ENCODE peak calls at places on chromosomes 3 and 15, in four cellular contexts. One of them, this sample, is unnamed.

GRCh38 chr3:151210676-151211381 is 7.8 kb upstream of the GPR171 start:
- DNase-seq in trophoblast cell: no peak
- DNase-seq in A549: no peak
- DNase-seq in thyroid gland: no peak
- DNase-seq in this sample: no peak

GRCh38 chr3:56357266-56357665 is 111.0 kb downstream of the ERC2 start:
- DNase-seq in thyroid gland: peak; percentile 4
- DNase-seq in A549: no peak
- DNase-seq in trophoblast cell: no peak
- DNase-seq in this sample: no peak

GRCh38 chr15:51307811-51308210 is 30.6 kb downstream of the CYP19A1 start:
- DNase-seq in thyroid gland: peak; percentile 14
- DNase-seq in trophoblast cell: no peak
- DNase-seq in A549: no peak
- DNase-seq in this sample: no peak

GRCh38 chr3:55160241-55160877 is 232.5 kb upstream of the LRTM1 start:
- DNase-seq in thyroid gland: peak; percentile 41
- DNase-seq in A549: peak; percentile 1
- DNase-seq in trophoblast cell: peak; percentile 78
- DNase-seq in this sample: peak; percentile 96

GRCh38 chr3:126119008-126119675 is 35.2 kb upstream of the SLC41A3 start:
- DNase-seq in trophoblast cell: no peak
- DNase-seq in A549: no peak
- DNase-seq in thyroid gland: no peak
- DNase-seq in this sample: peak; percentile 13

GRCh38 chr3:117885046-117885445 is 1149.6 kb downstream of the IGSF11 start:
- DNase-seq in A549: no peak
- DNase-seq in thyroid gland: no peak
- DNase-seq in trophoblast cell: no peak
- DNase-seq in this sample: no peak

GRCh38 chr15:77859491-77860060 is 217.9 kb downstream of the TBC1D2B start:
- DNase-seq in trophoblast cell: no peak
- DNase-seq in thyroid gland: no peak
- DNase-seq in A549: no peak
- DNase-seq in this sample: no peak

GRCh38 chr3:132723024-132723462 is 834 bp upstream of the NPHP3 start:
- DNase-seq in thyroid gland: no peak
- DNase-seq in trophoblast cell: no peak
- DNase-seq in A549: peak; percentile 17
- DNase-seq in this sample: no peak

GRCh38 chr3:188037116-188037718 is 116.7 kb upstream of the LPP start:
- DNase-seq in trophoblast cell: peak; percentile 40
- DNase-seq in A549: no peak
- DNase-seq in thyroid gland: peak; percentile 25
- DNase-seq in this sample: no peak

GRCh38 chr15:29795610-29796009 is 26.7 kb downstream of the TJP1 start:
- DNase-seq in thyroid gland: no peak
- DNase-seq in trophoblast cell: no peak
- DNase-seq in A549: no peak
- DNase-seq in this sample: no peak

GRCh38 chr3:123880998-123881561 is 3.1 kb downstream of the MYLK start:
- DNase-seq in thyroid gland: peak; percentile 6
- DNase-seq in trophoblast cell: no peak
- DNase-seq in A549: peak; percentile 41
- DNase-seq in this sample: peak; percentile 49

GRCh38 chr3:196998966-196999760 is 30.5 kb downstream of the MELTF start:
- DNase-seq in A549: no peak
- DNase-seq in trophoblast cell: no peak
- DNase-seq in thyroid gland: no peak
- DNase-seq in this sample: no peak

GRCh38 chr15:25439456-25439836 is 622 bp upstream of the UBE3A start:
- DNase-seq in trophoblast cell: no peak
- DNase-seq in thyroid gland: no peak
- DNase-seq in A549: no peak
- DNase-seq in this sample: no peak

GRCh38 chr3:113634782-113635474 is 61.5 kb downstream of the USF3 start:
- DNase-seq in A549: no peak
- DNase-seq in trophoblast cell: no peak
- DNase-seq in thyroid gland: no peak
- DNase-seq in this sample: no peak

GRCh38 chr3:12967751-12968209 is 105.4 kb downstream of the IQSEC1 start:
- DNase-seq in thyroid gland: peak; percentile 89
- DNase-seq in trophoblast cell: peak; percentile 79
- DNase-seq in A549: peak; percentile 89
- DNase-seq in this sample: peak; percentile 45

DNA sequence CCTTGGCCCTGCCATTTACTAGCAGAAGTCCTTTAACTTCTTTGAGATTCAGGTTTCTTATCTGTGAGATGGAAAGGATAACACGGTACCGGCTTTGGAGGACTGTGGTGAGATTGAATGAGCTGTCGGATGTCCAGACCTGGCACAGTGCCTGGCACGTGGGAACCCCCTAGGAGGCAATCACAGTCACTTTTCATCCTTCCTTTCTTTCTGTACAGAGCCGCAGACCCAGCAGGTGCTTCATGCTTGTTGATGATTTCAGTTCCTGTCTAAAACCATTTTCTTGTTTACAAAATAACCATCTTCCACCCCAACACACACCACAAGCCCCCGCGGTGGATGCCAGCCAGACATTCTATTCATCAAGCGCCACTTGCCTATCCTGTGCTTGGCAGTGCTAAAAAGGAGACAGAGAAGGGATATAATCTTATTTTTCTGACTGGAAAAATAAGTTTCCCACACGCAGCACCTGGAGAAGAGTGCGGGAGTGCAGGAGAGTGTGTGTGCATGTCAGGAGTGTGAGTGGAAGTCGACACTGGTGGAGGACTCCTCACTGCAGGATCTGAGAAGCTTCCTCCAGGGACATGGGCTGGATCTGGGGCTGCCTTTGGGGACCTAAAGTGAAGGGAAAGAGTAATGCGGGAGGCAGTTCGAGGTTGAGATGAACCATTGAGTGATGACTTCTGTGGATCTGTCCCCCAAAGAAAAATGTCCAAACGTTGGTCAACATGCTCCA is 85.7 kb downstream of the ST6GAL1 start:
- DNase-seq in trophoblast cell: no peak
- DNase-seq in A549: no peak
- DNase-seq in thyroid gland: no peak
- DNase-seq in this sample: no peak
- H3K4me1 ChIP-seq in trophoblast cell: no peaks in the 10 kb centered on the region
- H3K4me1 ChIP-seq in A549: no peaks in the 10 kb centered on the region
- H3K4me1 ChIP-seq in thyroid gland: peaks cover 91% of the 10 kb centered on the region
- H3K4me1 ChIP-seq in this sample: peaks cover 9% of the 10 kb centered on the region

GRCh38 chr3:27281671-27282150 is 87.5 kb downstream of the NEK10 start:
- DNase-seq in trophoblast cell: no peak
- DNase-seq in A549: no peak
- DNase-seq in thyroid gland: no peak
- DNase-seq in this sample: no peak
- H3K27ac ChIP-seq in trophoblast cell: no peak overlapping the region
- H3K27ac ChIP-seq in A549: no peak overlapping the region
- H3K27ac ChIP-seq in thyroid gland: no peak overlapping the region
- H3K27ac ChIP-seq in this sample: no peak overlapping the region

GRCh38 chr3:124905093-124905492 is 17.9 kb upstream of the ITGB5 start:
- DNase-seq in thyroid gland: no peak
- DNase-seq in A549: no peak
- DNase-seq in trophoblast cell: no peak
- DNase-seq in this sample: no peak

GRCh38 chr3:124907957-124908356 is 20.8 kb upstream of the ITGB5 start:
- DNase-seq in trophoblast cell: no peak
- DNase-seq in thyroid gland: no peak
- DNase-seq in A549: no peak
- DNase-seq in this sample: no peak

DNA sequence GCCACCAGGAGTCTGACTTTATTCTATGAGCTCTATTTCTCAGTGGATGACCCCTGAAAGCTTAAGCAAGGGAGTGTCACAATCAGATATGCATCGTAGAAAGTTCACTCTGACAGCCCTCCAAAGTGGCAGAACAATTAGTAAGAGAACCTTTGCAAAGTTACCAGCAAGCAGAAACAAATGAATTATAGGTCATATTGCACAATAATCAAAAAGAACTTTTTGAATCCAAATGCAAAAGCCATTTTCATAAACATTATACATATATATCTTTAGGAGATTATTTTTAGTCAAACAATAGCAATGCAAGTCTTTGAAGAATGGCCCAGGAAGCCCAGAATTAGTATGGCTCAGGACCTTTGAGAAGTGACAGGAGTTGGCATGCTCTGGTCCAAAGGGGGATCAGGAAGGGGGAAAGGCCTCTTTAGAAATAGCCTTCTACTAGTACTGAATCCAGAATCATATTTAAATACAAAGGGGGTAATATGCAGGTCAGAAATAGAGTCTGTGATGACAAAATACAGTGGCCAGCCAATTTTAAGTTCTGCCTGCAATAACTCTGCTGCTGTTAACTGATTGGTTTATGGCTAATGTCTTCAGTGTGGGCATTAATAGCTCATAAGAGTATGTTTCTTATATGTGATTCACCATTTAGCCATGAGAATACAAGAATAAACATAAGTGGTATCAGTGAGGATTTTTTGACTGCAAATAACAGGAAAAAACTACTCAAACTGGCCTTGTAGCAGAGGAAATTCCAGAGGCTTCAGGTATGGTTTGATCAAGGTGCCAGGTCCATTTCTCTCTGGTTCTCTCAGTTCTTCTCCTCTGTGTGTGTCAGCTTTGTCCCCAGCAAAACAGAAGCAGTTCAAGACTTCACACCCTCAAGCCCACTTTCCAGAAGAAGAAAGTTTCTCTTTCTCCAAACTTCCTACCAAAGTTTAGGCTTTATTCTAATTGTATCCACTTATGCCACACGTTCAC is 17.0 kb upstream of the ITGB5 start:
- DNase-seq in A549: no peak
- DNase-seq in trophoblast cell: no peak
- DNase-seq in thyroid gland: no peak
- DNase-seq in this sample: no peak
- H3K4me1 ChIP-seq in A549: peaks cover 21% of the 10 kb centered on the region
- H3K4me1 ChIP-seq in trophoblast cell: peaks cover 3% of the 10 kb centered on the region
- H3K4me1 ChIP-seq in thyroid gland: no peaks in the 10 kb centered on the region
- H3K4me1 ChIP-seq in this sample: no peaks in the 10 kb centered on the region

DNA sequence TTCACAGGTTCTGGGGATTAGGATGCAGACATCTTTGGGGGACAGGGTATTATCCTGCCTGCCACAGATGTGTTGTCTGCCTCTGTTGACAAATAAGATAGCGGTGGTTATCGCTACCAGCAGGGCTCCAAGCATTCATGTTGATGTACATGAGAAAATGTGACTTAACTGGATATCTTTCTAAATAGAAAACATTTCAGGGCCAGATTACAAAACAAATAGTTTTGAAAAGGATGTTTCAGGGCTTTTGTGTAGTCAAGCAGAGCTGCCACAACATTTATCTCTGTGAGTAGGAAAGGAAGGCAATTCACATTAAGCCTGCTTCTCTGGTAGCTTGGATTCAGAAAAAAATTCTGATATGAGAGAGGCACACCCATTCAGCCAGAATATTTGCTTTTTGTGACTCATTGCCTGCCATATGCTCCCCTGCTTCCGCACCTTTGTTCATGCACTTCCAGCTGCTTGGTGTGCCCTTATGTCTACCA is 22.8 kb downstream of the PLS1 start:
- DNase-seq in A549: peak; percentile 50
- DNase-seq in thyroid gland: no peak
- DNase-seq in trophoblast cell: peak; percentile 72
- DNase-seq in this sample: no peak
- H3K27ac ChIP-seq in A549: peak overlapping the region; percentile 71
- H3K27ac ChIP-seq in thyroid gland: no peak overlapping the region
- H3K27ac ChIP-seq in trophoblast cell: no peak overlapping the region
- H3K27ac ChIP-seq in this sample: no peak overlapping the region

GRCh38 chr3:152365766-152366593 is 97.3 kb downstream of the MBNL1 start:
- DNase-seq in trophoblast cell: no peak
- DNase-seq in thyroid gland: no peak
- DNase-seq in A549: no peak
- DNase-seq in this sample: no peak

GRCh38 chr3:152360966-152361365 is 92.2 kb downstream of the MBNL1 start:
- DNase-seq in trophoblast cell: no peak
- DNase-seq in A549: no peak
- DNase-seq in thyroid gland: no peak
- DNase-seq in this sample: no peak

GRCh38 chr3:152365126-152365525 is 96.4 kb downstream of the MBNL1 start:
- DNase-seq in trophoblast cell: no peak
- DNase-seq in A549: no peak
- DNase-seq in thyroid gland: no peak
- DNase-seq in this sample: no peak

GRCh38 chr3:152362086-152362485 is 93.4 kb downstream of the MBNL1 start:
- DNase-seq in thyroid gland: no peak
- DNase-seq in trophoblast cell: no peak
- DNase-seq in A549: no peak
- DNase-seq in this sample: no peak

GRCh38 chr3:152364237-152364636 is 95.5 kb downstream of the MBNL1 start:
- DNase-seq in thyroid gland: no peak
- DNase-seq in trophoblast cell: no peak
- DNase-seq in A549: no peak
- DNase-seq in this sample: no peak
- H3K4me1 ChIP-seq in thyroid gland: peaks cover 6% of the 10 kb centered on the region
- H3K4me1 ChIP-seq in trophoblast cell: no peaks in the 10 kb centered on the region
- H3K4me1 ChIP-seq in A549: peaks cover 44% of the 10 kb centered on the region
- H3K4me1 ChIP-seq in this sample: no peaks in the 10 kb centered on the region

GRCh38 chr3:11555211-11555782 is 88.4 kb downstream of the VGLL4 start:
- DNase-seq in thyroid gland: no peak
- DNase-seq in A549: no peak
- DNase-seq in trophoblast cell: no peak
- DNase-seq in this sample: no peak
- H3K27ac ChIP-seq in thyroid gland: peak overlapping the region; percentile 83
- H3K27ac ChIP-seq in A549: no peak overlapping the region
- H3K27ac ChIP-seq in trophoblast cell: no peak overlapping the region
- H3K27ac ChIP-seq in this sample: no peak overlapping the region

GRCh38 chr3:129735638-129736037 is 129.2 kb upstream of the PLXND1 start:
- DNase-seq in A549: no peak
- DNase-seq in trophoblast cell: no peak
- DNase-seq in thyroid gland: no peak
- DNase-seq in this sample: no peak
- H3K4me1 ChIP-seq in A549: peaks cover 32% of the 10 kb centered on the region
- H3K4me1 ChIP-seq in trophoblast cell: no peaks in the 10 kb centered on the region
- H3K4me1 ChIP-seq in thyroid gland: peaks cover 5% of the 10 kb centered on the region
- H3K4me1 ChIP-seq in this sample: peaks cover 9% of the 10 kb centered on the region

GRCh38 chr15:57456559-57456958 is 80.3 kb downstream of the CGNL1 start:
- DNase-seq in A549: no peak
- DNase-seq in thyroid gland: no peak
- DNase-seq in trophoblast cell: no peak
- DNase-seq in this sample: no peak
- H3K27ac ChIP-seq in A549: no peak overlapping the region
- H3K27ac ChIP-seq in thyroid gland: no peak overlapping the region
- H3K27ac ChIP-seq in trophoblast cell: no peak overlapping the region
- H3K27ac ChIP-seq in this sample: no peak overlapping the region

This sample was measured in SJSA1.